ENCODE peak calls at places on chromosome 14, in six cellular contexts. One of them, this sample, is unnamed.

GRCh38 chr14:95157987-95158712 is 821 bp upstream of the DICER1 start:
- DNase-seq in ovary: peak; percentile 28
- DNase-seq in psoas muscle: no peak
- DNase-seq in transverse colon: no peak
- DNase-seq in OCI-LY7: peak; percentile 72
- DNase-seq in tibial nerve: peak; percentile 37
- DNase-seq in this sample: no peak

GRCh38 chr14:68950111-68950510 is 29.0 kb downstream of the ACTN1 start:
- DNase-seq in ovary: no peak
- DNase-seq in psoas muscle: no peak
- DNase-seq in transverse colon: no peak
- DNase-seq in OCI-LY7: no peak
- DNase-seq in tibial nerve: no peak
- DNase-seq in this sample: peak; percentile 54

GRCh38 chr14:71203306-71203705 is 296.0 kb downstream of the PCNX1 start:
- DNase-seq in ovary: no peak
- DNase-seq in psoas muscle: no peak
- DNase-seq in transverse colon: no peak
- DNase-seq in OCI-LY7: no peak
- DNase-seq in tibial nerve: no peak
- DNase-seq in this sample: no peak

GRCh38 chr14:93708311-93708734 is 80.0 kb downstream of the PRIMA1 start:
- DNase-seq in ovary: no peak
- DNase-seq in psoas muscle: no peak
- DNase-seq in transverse colon: no peak
- DNase-seq in OCI-LY7: no peak
- DNase-seq in tibial nerve: no peak
- DNase-seq in this sample: no peak

GRCh38 chr14:50037837-50038236 is 78.5 kb downstream of the VCPKMT start:
- DNase-seq in ovary: no peak
- DNase-seq in psoas muscle: no peak
- DNase-seq in transverse colon: no peak
- DNase-seq in OCI-LY7: no peak
- DNase-seq in tibial nerve: no peak
- DNase-seq in this sample: no peak

GRCh38 chr14:53411110-53411509 is 258.0 kb upstream of the DDHD1 start:
- DNase-seq in ovary: no peak
- DNase-seq in psoas muscle: no peak
- DNase-seq in transverse colon: no peak
- DNase-seq in OCI-LY7: no peak
- DNase-seq in tibial nerve: no peak
- DNase-seq in this sample: peak; percentile 66

GRCh38 chr14:57501039-57501557 is 7.4 kb upstream of the CCDC198 start:
- DNase-seq in ovary: no peak
- DNase-seq in psoas muscle: no peak
- DNase-seq in transverse colon: no peak
- DNase-seq in OCI-LY7: no peak
- DNase-seq in tibial nerve: no peak
- DNase-seq in this sample: no peak

GRCh38 chr14:75290851-75291250 is 12.2 kb downstream of the FOS start:
- DNase-seq in ovary: no peak
- DNase-seq in psoas muscle: no peak
- DNase-seq in transverse colon: no peak
- DNase-seq in OCI-LY7: no peak
- DNase-seq in tibial nerve: no peak
- DNase-seq in this sample: no peak

GRCh38 chr14:81331229-81332026 is 68.7 kb downstream of the STON2 start:
- DNase-seq in ovary: no peak
- DNase-seq in psoas muscle: no peak
- DNase-seq in transverse colon: no peak
- DNase-seq in OCI-LY7: no peak
- DNase-seq in tibial nerve: no peak
- DNase-seq in this sample: no peak

GRCh38 chr14:90301580-90302181 is 30.1 kb downstream of the NRDE2 start:
- DNase-seq in ovary: no peak
- DNase-seq in psoas muscle: no peak
- DNase-seq in transverse colon: no peak
- DNase-seq in OCI-LY7: peak; percentile 26
- DNase-seq in tibial nerve: no peak
- DNase-seq in this sample: peak; percentile 82

GRCh38 chr14:77883479-77884238 is 83.8 kb downstream of the ADCK1 start:
- DNase-seq in ovary: no peak
- DNase-seq in psoas muscle: no peak
- DNase-seq in transverse colon: no peak
- DNase-seq in OCI-LY7: no peak
- DNase-seq in tibial nerve: no peak
- DNase-seq in this sample: no peak

GRCh38 chr14:94754391-94754942 is 15.4 kb downstream of the GSC start:
- DNase-seq in ovary: no peak
- DNase-seq in psoas muscle: no peak
- DNase-seq in transverse colon: no peak
- DNase-seq in OCI-LY7: no peak
- DNase-seq in tibial nerve: no peak
- DNase-seq in this sample: no peak

DNA sequence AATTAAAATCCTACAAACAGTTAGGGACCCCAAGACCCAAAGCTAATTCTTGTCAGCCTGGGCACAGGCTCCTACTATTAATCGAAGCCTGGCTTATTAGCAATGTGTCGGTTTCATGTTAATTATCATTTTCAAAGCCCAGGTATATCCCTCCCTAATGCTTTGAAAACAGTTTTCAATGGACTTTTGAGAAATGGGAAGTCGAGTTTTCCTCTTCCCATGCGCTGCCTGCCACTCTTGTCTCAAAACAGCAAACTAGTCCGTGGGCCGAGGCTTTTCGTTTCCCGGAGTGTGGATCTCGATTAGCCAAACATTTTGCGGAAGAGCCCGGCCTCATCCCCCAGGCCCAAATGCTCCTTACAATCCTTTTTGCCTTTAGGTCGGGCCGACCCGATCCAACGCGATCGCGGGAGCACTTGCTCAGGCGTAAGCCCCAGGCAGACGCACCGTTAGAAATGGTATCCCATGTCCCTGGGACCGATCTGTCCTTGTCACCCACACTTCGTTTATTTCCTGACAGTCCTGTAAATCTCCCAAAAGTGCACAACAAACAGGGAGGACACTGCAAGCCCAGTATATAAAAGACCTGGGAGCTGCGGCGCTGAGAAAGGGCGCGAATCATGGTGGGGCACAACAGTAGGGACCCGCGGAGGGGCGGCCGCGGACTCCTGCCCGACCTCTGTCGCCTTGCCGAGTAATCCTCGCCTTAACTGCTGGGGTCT is 1.5 kb downstream of the SIX6 start:
- DNase-seq in ovary: no peak
- DNase-seq in psoas muscle: no peak
- DNase-seq in transverse colon: no peak
- DNase-seq in OCI-LY7: no peak
- DNase-seq in tibial nerve: no peak
- DNase-seq in this sample: no peak
- H3K4me3 ChIP-seq in ovary: no peak overlapping the region
- H3K4me3 ChIP-seq in psoas muscle: no peak overlapping the region
- H3K4me3 ChIP-seq in transverse colon: no peak overlapping the region
- H3K4me3 ChIP-seq in OCI-LY7: no peak overlapping the region
- H3K4me3 ChIP-seq in tibial nerve: no peak overlapping the region
- H3K4me3 ChIP-seq in this sample: no peak overlapping the region

DNA sequence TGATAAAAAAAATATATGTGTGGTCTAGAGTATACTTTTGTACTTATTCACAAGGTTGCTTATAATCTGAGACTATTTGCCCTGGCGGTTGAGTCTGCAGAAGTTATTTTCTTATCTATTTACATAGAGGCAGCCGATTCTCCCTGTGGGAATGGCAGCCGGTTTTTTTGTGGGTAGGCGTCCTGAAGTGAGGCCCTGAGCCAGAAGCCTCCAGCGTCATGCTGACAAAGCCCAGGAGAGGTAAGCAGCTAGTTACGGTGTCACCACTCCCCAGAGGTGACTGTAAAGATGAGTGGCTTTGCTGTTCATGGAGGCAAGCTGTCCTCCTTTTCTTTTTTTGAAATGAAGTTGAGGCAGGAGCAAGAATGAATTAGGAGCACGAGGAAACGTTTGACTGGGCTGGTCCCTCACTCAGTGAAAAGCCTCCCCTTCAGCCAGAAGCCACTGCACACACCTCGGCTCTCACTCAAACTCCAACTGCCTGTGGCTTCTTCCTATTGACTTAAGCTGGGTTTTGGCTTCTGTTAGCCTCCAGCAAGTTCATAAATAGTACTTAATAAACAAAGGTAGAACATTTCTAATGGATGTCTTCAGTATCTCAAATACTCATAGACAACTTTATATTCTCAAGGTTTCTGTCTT is 21.5 kb downstream of the PAX9 start:
- DNase-seq in ovary: no peak
- DNase-seq in psoas muscle: no peak
- DNase-seq in transverse colon: no peak
- DNase-seq in OCI-LY7: no peak
- DNase-seq in tibial nerve: no peak
- DNase-seq in this sample: no peak
- H3K4me3 ChIP-seq in ovary: no peak overlapping the region
- H3K4me3 ChIP-seq in psoas muscle: no peak overlapping the region
- H3K4me3 ChIP-seq in transverse colon: no peak overlapping the region
- H3K4me3 ChIP-seq in OCI-LY7: no peak overlapping the region
- H3K4me3 ChIP-seq in tibial nerve: no peak overlapping the region
- H3K4me3 ChIP-seq in this sample: no peak overlapping the region

GRCh38 chr14:100907240-100907639 is 3.7 kb upstream of the RTL1 start:
- DNase-seq in ovary: no peak
- DNase-seq in psoas muscle: no peak
- DNase-seq in transverse colon: no peak
- DNase-seq in OCI-LY7: no peak
- DNase-seq in tibial nerve: no peak
- DNase-seq in this sample: no peak

GRCh38 chr14:100903672-100904185 is at the start of gene RTL1:
- DNase-seq in ovary: no peak
- DNase-seq in psoas muscle: no peak
- DNase-seq in transverse colon: no peak
- DNase-seq in OCI-LY7: no peak
- DNase-seq in tibial nerve: no peak
- DNase-seq in this sample: no peak

GRCh38 chr14:100904307-100905019 is 941 bp upstream of the RTL1 start:
- DNase-seq in ovary: peak; percentile 68
- DNase-seq in psoas muscle: no peak
- DNase-seq in transverse colon: no peak
- DNase-seq in OCI-LY7: no peak
- DNase-seq in tibial nerve: no peak
- DNase-seq in this sample: no peak

GRCh38 chr14:100906420-100906819 is 2.9 kb upstream of the RTL1 start:
- DNase-seq in ovary: no peak
- DNase-seq in psoas muscle: no peak
- DNase-seq in transverse colon: no peak
- DNase-seq in OCI-LY7: peak; percentile 26
- DNase-seq in tibial nerve: no peak
- DNase-seq in this sample: no peak

GRCh38 chr14:100905166-100905565 is 1.6 kb upstream of the RTL1 start:
- DNase-seq in ovary: no peak
- DNase-seq in psoas muscle: no peak
- DNase-seq in transverse colon: no peak
- DNase-seq in OCI-LY7: no peak
- DNase-seq in tibial nerve: no peak
- DNase-seq in this sample: no peak
- H3K4me3 ChIP-seq in ovary: no peak overlapping the region
- H3K4me3 ChIP-seq in psoas muscle: no peak overlapping the region
- H3K4me3 ChIP-seq in transverse colon: no peak overlapping the region
- H3K4me3 ChIP-seq in OCI-LY7: no peak overlapping the region
- H3K4me3 ChIP-seq in tibial nerve: no peak overlapping the region
- H3K4me3 ChIP-seq in this sample: no peak overlapping the region

GRCh38 chr14:24129410-24129998 is 955 bp upstream of the FITM1 start:
- DNase-seq in ovary: no peak
- DNase-seq in psoas muscle: no peak
- DNase-seq in transverse colon: no peak
- DNase-seq in OCI-LY7: no peak
- DNase-seq in tibial nerve: no peak
- DNase-seq in this sample: no peak

GRCh38 chr14:24132061-24132685 is 1.7 kb downstream of the FITM1 start:
- DNase-seq in ovary: no peak
- DNase-seq in psoas muscle: no peak
- DNase-seq in transverse colon: no peak
- DNase-seq in OCI-LY7: no peak
- DNase-seq in tibial nerve: no peak
- DNase-seq in this sample: no peak

GRCh38 chr14:24130717-24131548 is 474 bp downstream of the FITM1 start:
- DNase-seq in ovary: no peak
- DNase-seq in psoas muscle: peak; percentile 70
- DNase-seq in transverse colon: no peak
- DNase-seq in OCI-LY7: no peak
- DNase-seq in tibial nerve: no peak
- DNase-seq in this sample: no peak

GRCh38 chr14:24131549-24131966 is 1.1 kb downstream of the FITM1 start:
- DNase-seq in ovary: no peak
- DNase-seq in psoas muscle: no peak
- DNase-seq in transverse colon: no peak
- DNase-seq in OCI-LY7: no peak
- DNase-seq in tibial nerve: no peak
- DNase-seq in this sample: no peak

GRCh38 chr14:24130380-24130716 is at the start of gene FITM1:
- DNase-seq in ovary: no peak
- DNase-seq in psoas muscle: no peak
- DNase-seq in transverse colon: no peak
- DNase-seq in OCI-LY7: no peak
- DNase-seq in tibial nerve: no peak
- DNase-seq in this sample: no peak
- H3K4me3 ChIP-seq in ovary: no peak within 1 kb of the TSS
- H3K4me3 ChIP-seq in psoas muscle: peak within 1 kb of the TSS; percentile 68
- H3K4me3 ChIP-seq in transverse colon: no peak within 1 kb of the TSS
- H3K4me3 ChIP-seq in OCI-LY7: no peak within 1 kb of the TSS
- H3K4me3 ChIP-seq in tibial nerve: no peak within 1 kb of the TSS
- H3K4me3 ChIP-seq in this sample: no peak within 1 kb of the TSS

DNA sequence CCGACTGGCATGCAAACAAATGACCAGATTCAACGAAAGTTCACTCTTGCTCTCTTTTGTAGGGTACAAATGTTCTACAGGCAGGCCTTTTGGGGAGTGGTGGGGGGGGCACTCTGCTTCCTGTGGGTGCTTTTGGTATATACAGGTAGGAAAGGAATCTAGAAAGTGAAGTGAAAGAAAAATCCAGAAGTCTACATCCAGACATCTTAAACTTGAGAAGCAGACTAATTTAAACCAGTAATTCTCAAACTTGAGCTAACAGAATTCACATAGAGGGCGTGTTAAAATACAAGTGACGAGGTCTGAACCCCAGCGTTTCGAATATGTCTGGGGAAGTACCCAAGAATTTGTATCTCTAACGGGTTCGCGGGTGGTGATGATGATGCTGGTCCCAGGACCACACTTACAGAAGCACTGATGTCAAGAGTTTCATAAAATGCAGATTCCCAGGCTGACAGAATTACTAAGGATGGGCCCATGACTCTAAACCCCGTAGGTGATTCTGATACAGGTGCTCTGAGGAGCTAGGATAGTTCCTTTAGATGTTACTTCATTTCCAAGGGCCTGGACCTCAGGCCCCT is 480 bp upstream of the GPR135 start:
- DNase-seq in ovary: no peak
- DNase-seq in psoas muscle: no peak
- DNase-seq in transverse colon: no peak
- DNase-seq in OCI-LY7: no peak
- DNase-seq in tibial nerve: no peak
- DNase-seq in this sample: no peak
- H3K4me3 ChIP-seq in ovary: peak overlapping the region; percentile 61
- H3K4me3 ChIP-seq in psoas muscle: peak overlapping the region; percentile 80
- H3K4me3 ChIP-seq in transverse colon: peak overlapping the region; percentile 48
- H3K4me3 ChIP-seq in OCI-LY7: no peak overlapping the region
- H3K4me3 ChIP-seq in tibial nerve: peak overlapping the region; percentile 73
- H3K4me3 ChIP-seq in this sample: peak overlapping the region; percentile 65

This sample was measured in fibroblast of the aortic adventitia.